ENCODE peak calls at places on chromosome 19, in seven cellular contexts. N, W, B, R, P, Y and L are unnamed samples.

GRCh38 chr19:44764975-44765948 is 12.4 kb upstream of the CBLC start:
- DNase-seq in N (no peak), W (no peak), B (no peak), R (no peak), P (peak), Y (no peak), L (no peak)

GRCh38 chr19:49833594-49833993 is 15.5 kb downstream of the MED25 start:
- DNase-seq in N (no peak), W (no peak), B (no peak), R (no peak), P (no peak), Y (no peak), L (no peak)

GRCh38 chr19:5985098-5985783 is 7.3 kb upstream of the RANBP3 start:
- DNase-seq in N (peak), W (no peak), B (no peak), R (no peak), P (no peak), Y (no peak), L (no peak)

GRCh38 chr19:17479325-17479791 is 9.0 kb downstream of the SLC27A1 start:
- DNase-seq in N (peak), W (no peak), B (peak), R (no peak), P (no peak), Y (no peak), L (peak)

GRCh38 chr19:38243279-38243673 is 12.9 kb downstream of the PPP1R14A start:
- DNase-seq in N (no peak), W (no peak), B (no peak), R (no peak), P (no peak), Y (no peak), L (no peak)

GRCh38 chr19:11485245-11485837 is 4.5 kb upstream of the ELAVL3 start:
- DNase-seq in N (no peak), W (no peak), B (no peak), R (no peak), P (no peak), Y (no peak), L (no peak)

GRCh38 chr19:46049597-46049996 is 8.8 kb upstream of the IGFL4 start:
- DNase-seq in N (peak), W (no peak), B (no peak), R (peak), P (peak), Y (no peak), L (no peak)

GRCh38 chr19:18785179-18786124 is 5.7 kb downstream of the COMP start:
- DNase-seq in N (no peak), W (peak), B (no peak), R (peak), P (peak), Y (peak), L (no peak)

GRCh38 chr19:6150289-6150688 is 14.8 kb downstream of the ACSBG2 start:
- DNase-seq in N (no peak), W (no peak), B (no peak), R (no peak), P (no peak), Y (no peak), L (no peak)

GRCh38 chr19:48591021-48591420 is 15.5 kb upstream of the SPACA4 start:
- DNase-seq in N (no peak), W (no peak), B (no peak), R (no peak), P (peak), Y (no peak), L (no peak)

GRCh38 chr19:3343619-3344502 is 22.5 kb upstream of the NFIC start:
- DNase-seq in N (peak), W (peak), B (peak), R (peak), P (peak), Y (peak), L (peak)